ENCODE peak calls at places on chromosomes 13 and 19, in eight cellular contexts. X, B, I, N, C, M, P and A are unnamed samples.
A peak's percentile ranks its signal among the peaks of the same experiment; 100 is the strongest.

GRCh38 chr19:5948697-5949564 is 29.0 kb downstream of the RANBP3 start:
- DNase-seq in M (no peak), N (no peak), I (no peak), C (no peak), X (peak; percentile 54), P (no peak), B (no peak), A (no peak)

GRCh38 chr19:32097620-32098019 is 247.8 kb upstream of the ZNF507 start:
- DNase-seq in I (no peak), P (no peak), C (no peak), M (no peak), B (no peak), X (no peak), N (no peak), A (no peak)

GRCh38 chr19:49061000-49061399 is 3.5 kb upstream of the CGB7 start:
- DNase-seq in I (no peak), B (no peak), X (no peak), P (no peak), M (no peak), N (no peak), C (no peak), A (no peak)

GRCh38 chr13:112893570-112894422 is 75.2 kb upstream of the MCF2L start:
- DNase-seq in P (peak; percentile 90), B (peak; percentile 16), N (peak; percentile 5), I (no peak), X (peak; percentile 6), C (peak; percentile 21), M (no peak), A (no peak)

GRCh38 chr13:66805657-66806056 is 424.5 kb downstream of the PCDH9 start:
- DNase-seq in B (no peak), M (no peak), I (no peak), C (no peak), P (no peak), X (peak; percentile 92), N (peak; percentile 81), A (no peak)

GRCh38 chr13:27920677-27921420 is 1.0 kb downstream of the PDX1 start:
- DNase-seq in C (peak; percentile 38), I (no peak), P (no peak), N (no peak), M (peak; percentile 27), X (peak; percentile 13), B (no peak), A (no peak)

GRCh38 chr19:13396256-13397080 is 109.8 kb downstream of the CACNA1A start:
- DNase-seq in C (peak; percentile 16), I (no peak), P (no peak), X (peak; percentile 74), B (no peak), M (no peak), N (peak; percentile 41), A (peak; percentile 91)

GRCh38 chr19:56301886-56302620 is 12.6 kb downstream of the ZSCAN5A start:
- DNase-seq in C (no peak), N (no peak), X (no peak), P (no peak), B (no peak), M (no peak), I (no peak), A (no peak)

GRCh38 chr13:29619995-29620394 is 24.5 kb upstream of the SLC7A1 start:
- DNase-seq in X (peak; percentile 41), M (no peak), I (no peak), P (no peak), B (no peak), N (no peak), C (no peak), A (peak; percentile 16)

GRCh38 chr13:111531505-111531904 is 211.1 kb downstream of the TEX29 start:
- DNase-seq in X (no peak), M (no peak), B (no peak), P (no peak), C (no peak), N (peak; percentile 10), I (no peak), A (no peak)

GRCh38 chr13:96503481-96503880 is 413.6 kb downstream of the HS6ST3 start:
- DNase-seq in C (no peak), P (no peak), I (no peak), X (no peak), B (no peak), M (no peak), N (no peak), A (no peak)

GRCh38 chr19:13795595-13796300 is 505 bp downstream of the ZSWIM4 start:
- DNase-seq in B (no peak), P (no peak), I (no peak), N (no peak), X (no peak), M (no peak), C (peak; percentile 40), A (peak; percentile 30)

GRCh38 chr19:29971648-29972047 is 29.6 kb downstream of the URI1 start:
- DNase-seq in N (no peak), C (no peak), P (no peak), M (no peak), X (no peak), B (no peak), I (no peak), A (no peak)

GRCh38 chr13:36046672-36047071 is 84.5 kb downstream of the DCLK1 start:
- DNase-seq in X (no peak), I (no peak), C (no peak), P (no peak), N (no peak), B (no peak), M (no peak), A (no peak)

GRCh38 chr19:31770220-31770619 is 421.0 kb upstream of the TSHZ3 start:
- DNase-seq in P (no peak), B (no peak), X (no peak), C (no peak), M (no peak), I (no peak), N (no peak), A (no peak)